ENCODE peak calls at places on chromosome 17, in ten cellular contexts. C is body of pancreas, L is A549, Y is HCT116, O is lower leg skin, X is right lobe of liver, K is ovary, S is NB4, U is transverse colon, V is suprapubic skin. H is an unnamed sample.

GRCh38 chr17:49022391-49022941 is 25.3 kb downstream of the IGF2BP1 start:
- DNase-seq in S (no peak), X (no peak), C (no peak), O (no peak), U (no peak), Y (no peak), L (peak; percentile 53), K (no peak), V (peak; percentile 67), H (no peak)

GRCh38 chr17:82917656-82918345 is 78.0 kb upstream of the ZNF750 start:
- DNase-seq in L (peak; percentile 31), X (no peak), Y (no peak), V (no peak), K (no peak), O (no peak), C (no peak), S (peak; percentile 48), U (no peak), H (no peak)

GRCh38 chr17:79183221-79184158 is 108.9 kb downstream of the ENGASE start:
- DNase-seq in Y (no peak), K (no peak), L (peak; percentile 85), X (no peak), C (no peak), V (no peak), O (no peak), U (no peak), S (no peak), H (peak; percentile 54)

GRCh38 chr17:29341726-29342125 is 47.8 kb upstream of the NUFIP2 start:
- DNase-seq in C (no peak), V (no peak), S (peak; percentile 69), O (no peak), X (no peak), Y (no peak), L (no peak), U (no peak), K (no peak), H (no peak)

GRCh38 chr17:55830210-55830609 is 79.4 kb downstream of the PCTP start:
- DNase-seq in O (no peak), V (no peak), X (no peak), U (no peak), K (no peak), Y (no peak), S (no peak), C (no peak), L (no peak), H (no peak)

GRCh38 chr17:77944390-77945222 is 13.9 kb upstream of the TNRC6C start:
- DNase-seq in X (no peak), U (no peak), C (no peak), Y (no peak), V (no peak), S (no peak), K (no peak), O (no peak), L (no peak), H (no peak)

GRCh38 chr17:1304962-1305361 is 25.5 kb downstream of the TRARG1 start:
- DNase-seq in C (no peak), X (no peak), L (no peak), K (no peak), U (no peak), O (no peak), V (no peak), S (no peak), Y (no peak), H (no peak)

GRCh38 chr17:34167359-34167758 is 87.7 kb upstream of the CCL2 start:
- DNase-seq in X (no peak), O (no peak), C (peak; percentile 18), S (no peak), K (no peak), V (no peak), Y (no peak), U (no peak), L (no peak), H (no peak)

GRCh38 chr17:66715745-66716156 is 119.2 kb upstream of the CACNG5 start:
- DNase-seq in U (no peak), K (no peak), X (no peak), Y (peak; percentile 64), S (peak; percentile 64), C (no peak), O (no peak), L (peak; percentile 89), V (no peak), H (peak; percentile 27)

GRCh38 chr17:72421128-72422092 is 300.6 kb downstream of the SOX9 start:
- DNase-seq in X (no peak), U (peak; percentile 78), L (peak; percentile 99), S (peak; percentile 88), O (no peak), C (peak; percentile 82), K (no peak), V (no peak), Y (peak; percentile 99), H (peak; percentile 59)

GRCh38 chr17:79082311-79083190 is 7.9 kb downstream of the ENGASE start:
- DNase-seq in U (peak; percentile 55), X (peak; percentile 62), C (peak; percentile 49), O (no peak), L (peak; percentile 89), K (peak; percentile 58), Y (peak; percentile 22), V (no peak), S (peak; percentile 49), H (peak; percentile 71)

GRCh38 chr17:74427048-74427762 is 4.7 kb upstream of the GPRC5C start:
- DNase-seq in S (no peak), C (peak; percentile 70), O (no peak), V (no peak), Y (no peak), U (peak; percentile 85), K (peak; percentile 68), X (peak; percentile 86), L (no peak), H (no peak)

GRCh38 chr17:18252160-18252559 is 6.4 kb downstream of the FLII start:
- DNase-seq in O (no peak), K (no peak), V (no peak), Y (no peak), U (no peak), C (no peak), X (no peak), L (no peak), S (no peak), H (no peak)

GRCh38 chr17:39165844-39166349 is at the start of gene ARL5C:
- DNase-seq in U (no peak), K (no peak), S (no peak), V (no peak), L (no peak), C (no peak), Y (no peak), O (no peak), X (no peak), H (no peak)

GRCh38 chr17:58513913-58514794 is at the start of gene MTMR4:
- DNase-seq in O (peak; percentile 68), L (peak; percentile 84), X (peak; percentile 92), U (peak; percentile 89), Y (peak; percentile 54), C (peak; percentile 82), K (peak; percentile 86), S (peak; percentile 84), V (no peak), H (peak; percentile 86)
- TF ChIP-seq POLR2A in O (no peak), L (peak; percentile 52), X (peak; percentile 69), U (no peak), Y (peak; percentile 86), C (no peak), K (no peak), S (peak; percentile 77), V (no peak), H (peak; percentile 44)

GRCh38 chr17:40464392-40464855 is 21.2 kb downstream of the IGFBP4 start:
- DNase-seq in Y (no peak), O (no peak), L (no peak), C (no peak), U (no peak), S (no peak), X (no peak), V (no peak), K (no peak), H (no peak)

GRCh38 chr17:40466298-40466971 is 23.2 kb downstream of the IGFBP4 start:
- DNase-seq in X (no peak), U (no peak), Y (no peak), K (no peak), L (no peak), C (no peak), S (no peak), V (no peak), O (no peak), H (no peak)

GRCh38 chr17:40468560-40468959 is 25.3 kb downstream of the IGFBP4 start:
- DNase-seq in X (no peak), V (no peak), O (no peak), K (no peak), L (no peak), Y (no peak), S (no peak), C (no peak), U (no peak), H (no peak)

GRCh38 chr17:40469805-40470675 is 26.8 kb downstream of the IGFBP4 start:
- DNase-seq in C (no peak), O (no peak), U (no peak), S (no peak), K (no peak), L (no peak), V (no peak), X (no peak), Y (no peak), H (no peak)

GRCh38 chr17:40467281-40467867 is 24.1 kb downstream of the IGFBP4 start:
- DNase-seq in Y (no peak), L (no peak), K (no peak), V (no peak), U (no peak), X (no peak), C (no peak), S (no peak), O (no peak), H (no peak)
- TF ChIP-seq POLR2A in Y (no peak), L (no peak), K (no peak), V (no peak), U (no peak), X (no peak), C (no peak), S (no peak), O (no peak), H (no peak)

GRCh38 chr17:64380985-64381384 is 9.7 kb downstream of the PECAM1 start:
- DNase-seq in C (no peak), S (no peak), O (no peak), V (no peak), U (no peak), X (no peak), K (no peak), L (no peak), Y (no peak), H (no peak)
- TF ChIP-seq POLR2A in C (no peak), S (no peak), O (no peak), V (no peak), U (no peak), X (no peak), K (no peak), L (no peak), Y (no peak), H (no peak)

GRCh38 chr17:13010959-13011358 is 6.9 kb downstream of the ELAC2 start:
- DNase-seq in K (no peak), V (no peak), C (no peak), L (no peak), X (no peak), Y (no peak), S (no peak), O (no peak), U (no peak), H (no peak)

GRCh38 chr17:13016881-13017622 is 775 bp downstream of the ELAC2 start:
- DNase-seq in X (no peak), L (peak; percentile 44), U (no peak), C (no peak), O (no peak), K (peak; percentile 33), V (no peak), S (peak; percentile 37), Y (no peak), H (no peak)

GRCh38 chr17:13017623-13018462 is at the start of gene ELAC2:
- DNase-seq in U (peak; percentile 97), O (peak; percentile 99), C (peak; percentile 97), S (peak; percentile 99), V (peak; percentile 98), X (peak; percentile 98), L (peak; percentile 98), Y (peak; percentile 97), K (peak; percentile 94), H (peak; percentile 95)

GRCh38 chr17:13014801-13015200 is 3.0 kb downstream of the ELAC2 start:
- DNase-seq in U (no peak), K (no peak), L (no peak), C (no peak), O (no peak), S (no peak), Y (no peak), V (no peak), X (no peak), H (no peak)
- TF ChIP-seq POLR2A in U (no peak), K (no peak), L (no peak), C (no peak), O (no peak), S (no peak), Y (no peak), V (no peak), X (no peak), H (no peak)